ENCODE peak calls at places on chromosomes 1 and 21, in nine cellular contexts. T is sigmoid colon, A is AG09309, V is glutamatergic neuron, W is fibroblast of lung, F is foreskin fibroblast, E is MM.1S, G is endothelial cell, N is PC-9. Y is an unnamed sample.
A peak's percentile ranks its signal among the peaks of the same experiment; 100 is the strongest.

GRCh38 chr1:1610796-1611597 is 4.3 kb upstream of the MIB2 start:
- DNase-seq in E (no peak), W (no peak), G (peak; percentile 17), N (no peak), V (no peak), F (no peak), A (no peak), T (no peak), Y (no peak)

GRCh38 chr1:30451532-30452125 is 271.8 kb downstream of the MATN1 start:
- DNase-seq in W (no peak), G (no peak), V (no peak), E (no peak), F (no peak), A (no peak), T (peak; percentile 17), N (no peak), Y (no peak)

GRCh38 chr1:199149591-199149990 is 510.8 kb downstream of the PTPRC start:
- DNase-seq in G (no peak), T (no peak), A (no peak), E (no peak), F (no peak), W (no peak), V (no peak), N (no peak), Y (no peak)

GRCh38 chr1:41639332-41639936 is 155.0 kb upstream of the EDN2 start:
- DNase-seq in E (no peak), G (no peak), N (no peak), W (peak; percentile 89), A (no peak), T (no peak), F (peak; percentile 84), V (no peak), Y (peak; percentile 63)

GRCh38 chr1:109636201-109636952 is 16.7 kb downstream of the AMPD2 start:
- DNase-seq in G (no peak), T (peak; percentile 65), A (no peak), W (peak; percentile 62), F (peak; percentile 80), V (no peak), E (no peak), N (peak; percentile 63), Y (no peak)

GRCh38 chr1:31984419-31985347 is 29.0 kb upstream of the KHDRBS1 start:
- DNase-seq in W (peak; percentile 67), T (no peak), N (no peak), G (no peak), A (no peak), V (no peak), F (peak; percentile 74), E (peak; percentile 43), Y (no peak)

GRCh38 chr1:236151739-236152424 is 9.5 kb downstream of the GPR137B start:
- DNase-seq in T (no peak), N (no peak), A (no peak), W (no peak), G (no peak), F (no peak), V (no peak), E (no peak), Y (no peak)

GRCh38 chr21:44710756-44711326 is 531 bp downstream of the TSPEAR start:
- DNase-seq in N (no peak), V (no peak), E (no peak), A (no peak), F (no peak), G (no peak), W (no peak), T (peak; percentile 40), Y (no peak)

GRCh38 chr1:171563675-171564074 is 58.4 kb upstream of the MYOCOS start:
- DNase-seq in T (no peak), E (no peak), N (no peak), W (peak; percentile 84), V (no peak), G (no peak), A (no peak), F (peak; percentile 11), Y (no peak)

GRCh38 chr1:108142258-108142657 is 57.9 kb downstream of the SLC25A24 start:
- DNase-seq in F (no peak), G (no peak), E (no peak), W (no peak), A (no peak), T (no peak), N (no peak), V (no peak), Y (no peak)

GRCh38 chr1:96698332-96698983 is 23.1 kb upstream of the PTBP2 start:
- DNase-seq in W (peak; percentile 84), T (no peak), G (no peak), F (no peak), E (no peak), N (no peak), V (no peak), A (no peak), Y (no peak)

GRCh38 chr1:185775505-185775904 is 41.3 kb downstream of the HMCN1 start:
- DNase-seq in G (no peak), T (no peak), F (peak; percentile 20), A (no peak), N (no peak), W (no peak), E (no peak), V (no peak), Y (no peak)

GRCh38 chr1:183983371-183984105 is 54.0 kb downstream of the COLGALT2 start:
- DNase-seq in A (no peak), F (peak; percentile 66), T (no peak), V (no peak), W (no peak), E (no peak), N (no peak), G (no peak), Y (no peak)

GRCh38 chr21:34938079-34938764 is 110.9 kb downstream of the RUNX1 start:
- DNase-seq in G (no peak), E (no peak), F (peak; percentile 58), V (no peak), N (no peak), T (no peak), A (no peak), W (peak; percentile 86), Y (no peak)

GRCh38 chr1:151222130-151222529 is 23.8 kb downstream of the PIP5K1A start:
- DNase-seq in N (no peak), W (peak; percentile 14), E (no peak), V (no peak), A (no peak), G (no peak), F (peak; percentile 43), T (no peak), Y (no peak)

GRCh38 chr1:229478852-229479251 is 29.3 kb downstream of the NUP133 start:
- DNase-seq in W (no peak), F (no peak), T (no peak), G (no peak), E (peak; percentile 36), V (no peak), N (no peak), A (no peak), Y (peak; percentile 30)

GRCh38 chr1:162753998-162754585 is 36.4 kb upstream of the HSD17B7 start:
- DNase-seq in A (peak; percentile 20), F (peak; percentile 45), E (no peak), W (no peak), G (no peak), V (no peak), T (no peak), N (no peak), Y (no peak)

GRCh38 chr1:237961710-237962109 is 71.0 kb upstream of the ZP4 start:
- DNase-seq in V (no peak), T (no peak), N (no peak), E (no peak), G (no peak), A (no peak), F (no peak), W (no peak), Y (no peak)

GRCh38 chr1:214332950-214333798 is 52.2 kb downstream of the SMYD2 start:
- DNase-seq in V (peak; percentile 76), E (peak; percentile 49), A (peak; percentile 14), N (no peak), G (peak; percentile 58), T (peak; percentile 71), F (peak; percentile 81), W (peak; percentile 47), Y (peak; percentile 42)

GRCh38 chr1:88731475-88731874 is 47.4 kb downstream of the PKN2 start:
- DNase-seq in F (peak; percentile 91), N (no peak), W (peak; percentile 94), G (no peak), A (peak; percentile 89), T (peak; percentile 79), V (no peak), E (no peak), Y (no peak)

GRCh38 chr1:184025242-184025675 is 12.3 kb downstream of the COLGALT2 start:
- DNase-seq in T (peak; percentile 81), V (no peak), E (peak; percentile 25), A (peak; percentile 82), N (peak; percentile 73), G (no peak), F (peak; percentile 94), W (peak; percentile 97), Y (no peak)

GRCh38 chr1:150798509-150798908 is 9.6 kb downstream of the CTSK start:
- DNase-seq in V (no peak), A (no peak), T (no peak), W (peak; percentile 54), N (no peak), F (peak; percentile 76), G (no peak), E (no peak), Y (no peak)

GRCh38 chr1:243732627-243733026 is 117.4 kb downstream of the AKT3 start:
- DNase-seq in T (no peak), G (no peak), F (no peak), N (no peak), A (no peak), E (no peak), V (no peak), W (no peak), Y (no peak)
- TF ChIP-seq CTCF in T (no peak), G (no peak), F (no peak), N (no peak), A (no peak), E (no peak), V (no peak), W (no peak), Y (no peak)

GRCh38 chr1:215824245-215824644 is 257.1 kb downstream of the KCTD3 start:
- DNase-seq in V (no peak), A (no peak), W (peak; percentile 6), T (no peak), G (peak; percentile 11), N (no peak), F (peak; percentile 12), E (no peak), Y (no peak)
- TF ChIP-seq CTCF in V (peak; percentile 33), A (peak; percentile 48), W (peak; percentile 63), T (no peak), G (peak; percentile 35), N (peak; percentile 80), F (peak; percentile 43), E (peak; percentile 42), Y (no peak)

DNA sequence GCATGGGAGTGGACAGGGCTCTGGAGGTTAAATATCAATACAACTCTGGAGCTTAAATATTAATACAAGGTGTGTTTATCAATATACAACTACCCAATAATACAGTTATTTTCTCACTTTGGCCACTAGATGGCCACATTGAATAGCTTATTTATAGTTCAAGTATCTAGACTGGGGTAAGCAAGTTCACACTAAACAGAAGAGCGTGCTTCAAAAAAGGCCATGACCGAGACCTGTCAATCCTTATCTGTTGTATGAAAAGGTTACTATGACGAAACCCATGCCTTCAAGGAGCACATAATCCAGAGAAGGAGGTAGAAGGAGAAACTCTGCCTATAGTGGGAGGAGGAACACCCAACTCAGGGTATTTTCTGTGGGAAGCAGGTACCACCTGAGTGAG is 29.1 kb downstream of the CHML start:
- DNase-seq in G (no peak), E (peak; percentile 85), N (peak; percentile 84), A (peak; percentile 27), T (no peak), F (peak; percentile 74), W (peak; percentile 61), V (no peak), Y (peak; percentile 37)
- TF ChIP-seq CTCF in G (peak; percentile 86), E (peak; percentile 73), N (peak; percentile 92), A (peak; percentile 52), T (peak; percentile 38), F (peak; percentile 41), W (peak; percentile 49), V (peak; percentile 82), Y (no peak)

GRCh38 chr1:187264995-187265602 is 436.4 kb downstream of the PLA2G4A start:
- DNase-seq in G (peak; percentile 42), T (no peak), A (no peak), E (peak; percentile 61), N (no peak), F (peak; percentile 71), W (peak; percentile 65), V (peak; percentile 14), Y (no peak)
- TF ChIP-seq CTCF in G (no peak), T (no peak), A (no peak), E (peak; percentile 80), N (peak; percentile 67), F (peak; percentile 11), W (no peak), V (peak; percentile 25), Y (no peak)